ENCODE peak calls at places on chromosomes 11 and 22, in four cellular contexts. One of them, this sample, is unnamed.

GRCh38 chr22:31332886-31333285 is 13.3 kb downstream of the PATZ1 start:
- DNase-seq in heart right ventricle: no peak
- DNase-seq in breast epithelium: no peak
- DNase-seq in neural crest cell: no peak
- DNase-seq in this sample: no peak

GRCh38 chr11:76008474-76008873 is 193.5 kb downstream of the UVRAG start:
- DNase-seq in heart right ventricle: no peak
- DNase-seq in breast epithelium: no peak
- DNase-seq in neural crest cell: no peak
- DNase-seq in this sample: no peak

GRCh38 chr11:45225277-45225676 is 60.9 kb downstream of the SYT13 start:
- DNase-seq in heart right ventricle: no peak
- DNase-seq in breast epithelium: no peak
- DNase-seq in neural crest cell: no peak
- DNase-seq in this sample: no peak

GRCh38 chr11:114384487-114384886 is 15.8 kb downstream of the C11orf71 start:
- DNase-seq in heart right ventricle: no peak
- DNase-seq in breast epithelium: no peak
- DNase-seq in neural crest cell: no peak
- DNase-seq in this sample: no peak

GRCh38 chr22:50012201-50013181 is at the start of gene IL17REL:
- DNase-seq in heart right ventricle: no peak
- DNase-seq in breast epithelium: no peak
- DNase-seq in neural crest cell: no peak
- DNase-seq in this sample: no peak

GRCh38 chr11:1840780-1841480 is 2.1 kb downstream of the TNNI2 start:
- DNase-seq in heart right ventricle: no peak
- DNase-seq in breast epithelium: no peak
- DNase-seq in neural crest cell: no peak
- DNase-seq in this sample: no peak

GRCh38 chr11:86097965-86098364 is 29.1 kb upstream of the PICALM start:
- DNase-seq in heart right ventricle: no peak
- DNase-seq in breast epithelium: no peak
- DNase-seq in neural crest cell: no peak
- DNase-seq in this sample: no peak

GRCh38 chr11:79050784-79051183 is 390.0 kb downstream of the TENM4 start:
- DNase-seq in heart right ventricle: peak; percentile 40
- DNase-seq in breast epithelium: no peak
- DNase-seq in neural crest cell: no peak
- DNase-seq in this sample: no peak

GRCh38 chr11:60908803-60909202 is 2.4 kb upstream of the PRPF19 start:
- DNase-seq in heart right ventricle: no peak
- DNase-seq in breast epithelium: no peak
- DNase-seq in neural crest cell: no peak
- DNase-seq in this sample: no peak